ENCODE peak calls at places on chromosome 5, in ten cellular contexts. One of them, this sample, is unnamed.

GRCh38 chr5:81601912-81602311 is 149.0 kb downstream of the SSBP2 start:
- DNase-seq in stomach: no peak
- DNase-seq in breast epithelium: no peak
- DNase-seq in ovary: no peak
- DNase-seq in tibial nerve: no peak
- DNase-seq in A549: no peak
- DNase-seq in adrenal gland: no peak
- DNase-seq in esophagus muscularis mucosa: no peak
- DNase-seq in H1: no peak
- DNase-seq in IMR-90: peak; percentile 36
- DNase-seq in this sample: no peak

GRCh38 chr5:3602713-3603502 is 7.3 kb downstream of the IRX1 start:
- DNase-seq in stomach: peak; percentile 36
- DNase-seq in breast epithelium: no peak
- DNase-seq in ovary: no peak
- DNase-seq in tibial nerve: no peak
- DNase-seq in A549: no peak
- DNase-seq in adrenal gland: no peak
- DNase-seq in esophagus muscularis mucosa: no peak
- DNase-seq in H1: peak; percentile 87
- DNase-seq in IMR-90: no peak
- DNase-seq in this sample: peak; percentile 49

GRCh38 chr5:11234501-11234911 is 473.5 kb upstream of the DAP start:
- DNase-seq in stomach: no peak
- DNase-seq in breast epithelium: no peak
- DNase-seq in ovary: no peak
- DNase-seq in tibial nerve: no peak
- DNase-seq in A549: no peak
- DNase-seq in adrenal gland: peak; percentile 58
- DNase-seq in esophagus muscularis mucosa: peak; percentile 86
- DNase-seq in H1: no peak
- DNase-seq in IMR-90: no peak
- DNase-seq in this sample: peak; percentile 30

GRCh38 chr5:86763914-86764313 is 146.2 kb downstream of the COX7C start:
- DNase-seq in stomach: no peak
- DNase-seq in breast epithelium: no peak
- DNase-seq in ovary: no peak
- DNase-seq in tibial nerve: no peak
- DNase-seq in A549: no peak
- DNase-seq in adrenal gland: no peak
- DNase-seq in esophagus muscularis mucosa: no peak
- DNase-seq in H1: no peak
- DNase-seq in IMR-90: no peak
- DNase-seq in this sample: no peak

GRCh38 chr5:115594343-115595047 is 7.8 kb downstream of the TICAM2 start:
- DNase-seq in stomach: no peak
- DNase-seq in breast epithelium: no peak
- DNase-seq in ovary: no peak
- DNase-seq in tibial nerve: no peak
- DNase-seq in A549: no peak
- DNase-seq in adrenal gland: no peak
- DNase-seq in esophagus muscularis mucosa: no peak
- DNase-seq in H1: no peak
- DNase-seq in IMR-90: peak; percentile 45
- DNase-seq in this sample: no peak

GRCh38 chr5:146451411-146451810 is 4.3 kb downstream of the TCERG1 start:
- DNase-seq in stomach: no peak
- DNase-seq in breast epithelium: no peak
- DNase-seq in ovary: no peak
- DNase-seq in tibial nerve: no peak
- DNase-seq in A549: no peak
- DNase-seq in adrenal gland: no peak
- DNase-seq in esophagus muscularis mucosa: no peak
- DNase-seq in H1: no peak
- DNase-seq in IMR-90: no peak
- DNase-seq in this sample: no peak

GRCh38 chr5:136891601-136892000 is 526.3 kb upstream of the TRPC7 start:
- DNase-seq in stomach: no peak
- DNase-seq in breast epithelium: no peak
- DNase-seq in ovary: no peak
- DNase-seq in tibial nerve: no peak
- DNase-seq in A549: no peak
- DNase-seq in adrenal gland: no peak
- DNase-seq in esophagus muscularis mucosa: no peak
- DNase-seq in H1: no peak
- DNase-seq in IMR-90: no peak
- DNase-seq in this sample: no peak

GRCh38 chr5:5271606-5272321 is 131.6 kb downstream of the ADAMTS16 start:
- DNase-seq in stomach: no peak
- DNase-seq in breast epithelium: no peak
- DNase-seq in ovary: no peak
- DNase-seq in tibial nerve: no peak
- DNase-seq in A549: no peak
- DNase-seq in adrenal gland: no peak
- DNase-seq in esophagus muscularis mucosa: peak; percentile 68
- DNase-seq in H1: no peak
- DNase-seq in IMR-90: no peak
- DNase-seq in this sample: no peak

GRCh38 chr5:3996871-3997410 is 401.3 kb downstream of the IRX1 start:
- DNase-seq in stomach: no peak
- DNase-seq in breast epithelium: no peak
- DNase-seq in ovary: no peak
- DNase-seq in tibial nerve: no peak
- DNase-seq in A549: no peak
- DNase-seq in adrenal gland: no peak
- DNase-seq in esophagus muscularis mucosa: peak; percentile 75
- DNase-seq in H1: no peak
- DNase-seq in IMR-90: no peak
- DNase-seq in this sample: no peak

GRCh38 chr5:93883459-93883858 is 142.1 kb upstream of the POU5F2 start:
- DNase-seq in stomach: no peak
- DNase-seq in breast epithelium: no peak
- DNase-seq in ovary: no peak
- DNase-seq in tibial nerve: no peak
- DNase-seq in A549: no peak
- DNase-seq in adrenal gland: no peak
- DNase-seq in esophagus muscularis mucosa: no peak
- DNase-seq in H1: no peak
- DNase-seq in IMR-90: no peak
- DNase-seq in this sample: no peak

GRCh38 chr5:40475546-40475945 is 204.2 kb upstream of the PTGER4 start:
- DNase-seq in stomach: no peak
- DNase-seq in breast epithelium: no peak
- DNase-seq in ovary: no peak
- DNase-seq in tibial nerve: no peak
- DNase-seq in A549: no peak
- DNase-seq in adrenal gland: no peak
- DNase-seq in esophagus muscularis mucosa: no peak
- DNase-seq in H1: no peak
- DNase-seq in IMR-90: peak; percentile 70
- DNase-seq in this sample: no peak

GRCh38 chr5:76901522-76901921 is 51.3 kb upstream of the CRHBP start:
- DNase-seq in stomach: no peak
- DNase-seq in breast epithelium: no peak
- DNase-seq in ovary: no peak
- DNase-seq in tibial nerve: no peak
- DNase-seq in A549: no peak
- DNase-seq in adrenal gland: no peak
- DNase-seq in esophagus muscularis mucosa: no peak
- DNase-seq in H1: no peak
- DNase-seq in IMR-90: no peak
- DNase-seq in this sample: no peak

GRCh38 chr5:31781772-31782171 is 142.8 kb downstream of the PDZD2 start:
- DNase-seq in stomach: no peak
- DNase-seq in breast epithelium: no peak
- DNase-seq in ovary: no peak
- DNase-seq in tibial nerve: no peak
- DNase-seq in A549: no peak
- DNase-seq in adrenal gland: no peak
- DNase-seq in esophagus muscularis mucosa: no peak
- DNase-seq in H1: no peak
- DNase-seq in IMR-90: no peak
- DNase-seq in this sample: no peak

GRCh38 chr5:80064124-80064523 is 29.0 kb downstream of the THBS4 start:
- DNase-seq in stomach: no peak
- DNase-seq in breast epithelium: no peak
- DNase-seq in ovary: no peak
- DNase-seq in tibial nerve: no peak
- DNase-seq in A549: no peak
- DNase-seq in adrenal gland: no peak
- DNase-seq in esophagus muscularis mucosa: no peak
- DNase-seq in H1: no peak
- DNase-seq in IMR-90: no peak
- DNase-seq in this sample: no peak

GRCh38 chr5:135398160-135398854 is 724 bp downstream of the MACROH2A1 start:
- DNase-seq in stomach: peak; percentile 48
- DNase-seq in breast epithelium: peak; percentile 55
- DNase-seq in ovary: peak; percentile 38
- DNase-seq in tibial nerve: no peak
- DNase-seq in A549: peak; percentile 28
- DNase-seq in adrenal gland: no peak
- DNase-seq in esophagus muscularis mucosa: peak; percentile 90
- DNase-seq in H1: peak; percentile 78
- DNase-seq in IMR-90: no peak
- DNase-seq in this sample: peak; percentile 69

GRCh38 chr5:146592342-146592741 is 76.4 kb upstream of the GPR151 start:
- DNase-seq in stomach: no peak
- DNase-seq in breast epithelium: no peak
- DNase-seq in ovary: no peak
- DNase-seq in tibial nerve: no peak
- DNase-seq in A549: no peak
- DNase-seq in adrenal gland: no peak
- DNase-seq in esophagus muscularis mucosa: peak; percentile 26
- DNase-seq in H1: no peak
- DNase-seq in IMR-90: no peak
- DNase-seq in this sample: no peak

DNA sequence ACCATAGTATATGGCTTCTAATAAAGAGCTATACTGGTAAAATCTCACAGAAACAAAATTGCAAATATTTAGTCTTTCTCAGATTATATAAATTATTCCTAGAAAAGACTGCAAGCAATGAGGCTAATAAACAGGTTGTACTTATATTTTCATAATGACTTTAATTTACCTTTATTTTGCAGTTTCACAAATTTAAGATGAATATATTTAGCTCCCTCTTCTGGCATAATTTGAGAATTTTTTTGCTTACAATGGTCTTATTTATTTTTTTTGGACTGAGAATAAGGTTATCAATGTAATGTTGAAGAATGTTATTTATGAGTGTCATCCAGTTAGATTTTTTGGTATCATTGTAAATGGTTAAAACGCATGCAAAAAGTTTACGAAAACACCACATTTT is 56.7 kb downstream of the PIK3R1 start:
- DNase-seq in stomach: no peak
- DNase-seq in breast epithelium: no peak
- DNase-seq in ovary: no peak
- DNase-seq in tibial nerve: no peak
- DNase-seq in A549: no peak
- DNase-seq in adrenal gland: no peak
- DNase-seq in esophagus muscularis mucosa: no peak
- DNase-seq in H1: no peak
- DNase-seq in IMR-90: peak; percentile 17
- DNase-seq in this sample: no peak
- TF ChIP-seq CTCF in stomach: no peak
- TF ChIP-seq CTCF in breast epithelium: peak; percentile 47
- TF ChIP-seq CTCF in ovary: no peak
- TF ChIP-seq CTCF in tibial nerve: peak; percentile 41
- TF ChIP-seq CTCF in A549: peak; percentile 42
- TF ChIP-seq CTCF in adrenal gland: peak; percentile 49
- TF ChIP-seq CTCF in esophagus muscularis mucosa: peak; percentile 42
- TF ChIP-seq CTCF in H1: peak; percentile 3
- TF ChIP-seq CTCF in IMR-90: peak; percentile 46
- TF ChIP-seq CTCF in this sample: peak; percentile 36

GRCh38 chr5:38543886-38544285 is 12.6 kb downstream of the LIFR start:
- DNase-seq in stomach: no peak
- DNase-seq in breast epithelium: no peak
- DNase-seq in ovary: no peak
- DNase-seq in tibial nerve: no peak
- DNase-seq in A549: no peak
- DNase-seq in adrenal gland: no peak
- DNase-seq in esophagus muscularis mucosa: no peak
- DNase-seq in H1: no peak
- DNase-seq in IMR-90: no peak
- DNase-seq in this sample: no peak
- H3K27ac ChIP-seq in stomach: no peak overlapping the region
- H3K27ac ChIP-seq in breast epithelium: no peak overlapping the region
- H3K27ac ChIP-seq in ovary: no peak overlapping the region
- H3K27ac ChIP-seq in tibial nerve: no peak overlapping the region
- H3K27ac ChIP-seq in A549: no peak overlapping the region
- H3K27ac ChIP-seq in adrenal gland: no peak overlapping the region
- H3K27ac ChIP-seq in esophagus muscularis mucosa: no peak overlapping the region
- H3K27ac ChIP-seq in H1: no peak overlapping the region
- H3K27ac ChIP-seq in IMR-90: no peak overlapping the region
- H3K27ac ChIP-seq in this sample: no peak overlapping the region

DNA sequence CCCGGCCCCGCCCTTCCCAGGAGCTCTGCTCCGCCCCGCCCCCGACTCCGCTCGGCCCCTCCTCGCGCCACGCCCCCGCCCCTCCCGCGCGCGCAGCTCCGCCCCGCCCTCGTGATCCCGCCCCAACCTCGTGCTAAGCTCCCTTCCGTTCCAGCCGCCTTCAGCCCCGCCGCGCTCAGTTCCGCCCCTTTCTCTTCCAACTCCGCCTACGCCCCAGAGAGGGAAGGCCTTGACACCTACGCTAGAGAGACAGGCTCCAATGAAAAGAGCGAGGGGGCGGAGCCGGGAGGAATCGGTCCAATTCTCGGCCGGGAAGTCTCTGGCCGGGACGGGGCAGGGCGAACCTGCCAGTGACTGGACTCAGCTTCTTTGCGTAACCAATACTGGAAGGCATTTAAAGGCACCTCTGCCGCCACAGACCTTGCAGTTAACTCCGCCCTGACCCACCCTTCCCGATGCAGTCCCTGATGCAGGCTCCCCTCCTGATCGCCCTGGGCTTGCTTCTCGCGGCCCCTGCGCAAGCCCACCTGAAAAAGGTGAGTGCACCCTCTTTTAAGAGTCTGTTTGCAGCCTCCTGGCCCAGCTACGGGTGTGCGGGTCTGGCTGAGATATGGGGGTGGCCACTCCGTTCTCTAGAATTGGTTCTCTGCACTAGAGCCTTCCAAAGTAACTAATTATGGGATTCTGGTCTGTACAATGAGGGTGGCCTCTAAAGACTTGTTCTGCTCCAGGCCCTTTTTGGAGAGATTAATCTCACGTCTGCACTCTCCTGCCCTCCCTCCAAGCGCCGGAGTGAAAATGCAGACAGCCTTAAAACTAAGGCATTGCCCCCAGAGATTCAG is at the start of gene GM2A:
- DNase-seq in stomach: peak; percentile 99
- DNase-seq in breast epithelium: peak; percentile 99
- DNase-seq in ovary: peak; percentile 99
- DNase-seq in tibial nerve: peak; percentile 98
- DNase-seq in A549: peak; percentile 98
- DNase-seq in adrenal gland: peak; percentile 100
- DNase-seq in esophagus muscularis mucosa: peak; percentile 100
- DNase-seq in H1: peak; percentile 97
- DNase-seq in IMR-90: peak; percentile 99
- DNase-seq in this sample: peak; percentile 100
- TF ChIP-seq POLR2A in stomach: peak; percentile 77
- TF ChIP-seq POLR2A in breast epithelium: peak; percentile 37
- TF ChIP-seq POLR2A in ovary: peak; percentile 16
- TF ChIP-seq POLR2A in tibial nerve: peak; percentile 83
- TF ChIP-seq POLR2A in A549: peak; percentile 64
- TF ChIP-seq POLR2A in adrenal gland: peak; percentile 99
- TF ChIP-seq POLR2A in esophagus muscularis mucosa: peak; percentile 65
- TF ChIP-seq POLR2A in H1: no peak
- TF ChIP-seq POLR2A in IMR-90: peak; percentile 30
- TF ChIP-seq POLR2A in this sample: peak; percentile 90

GRCh38 chr5:150289551-150290390 is at the start of gene CAMK2A:
- DNase-seq in stomach: no peak
- DNase-seq in breast epithelium: no peak
- DNase-seq in ovary: no peak
- DNase-seq in tibial nerve: no peak
- DNase-seq in A549: no peak
- DNase-seq in adrenal gland: peak; percentile 63
- DNase-seq in esophagus muscularis mucosa: no peak
- DNase-seq in H1: peak; percentile 68
- DNase-seq in IMR-90: no peak
- DNase-seq in this sample: no peak
- TF ChIP-seq CTCF in stomach: no peak
- TF ChIP-seq CTCF in breast epithelium: no peak
- TF ChIP-seq CTCF in ovary: no peak
- TF ChIP-seq CTCF in tibial nerve: no peak
- TF ChIP-seq CTCF in A549: no peak
- TF ChIP-seq CTCF in adrenal gland: no peak
- TF ChIP-seq CTCF in esophagus muscularis mucosa: no peak
- TF ChIP-seq CTCF in H1: no peak
- TF ChIP-seq CTCF in IMR-90: no peak
- TF ChIP-seq CTCF in this sample: no peak

This sample was measured in heart left ventricle.